ENCODE peak calls at places on chromosomes 16 and 17, in six cellular contexts. M is GM12878, C is HepG2, F is SK-N-SH, H is K562, B is H1. X is an unnamed sample.
A peak's percentile ranks its signal among the peaks of the same experiment; 100 is the strongest.

GRCh38 chr16:89087922-89088321 is 5.7 kb upstream of the ACSF3 start:
- DNase-seq in M (no peak), C (no peak), F (no peak), H (no peak), B (no peak), X (no peak)

GRCh38 chr16:30875881-30876791 is 17.7 kb downstream of the BCL7C start:
- DNase-seq in M (peak; percentile 67), C (no peak), F (peak; percentile 55), H (peak; percentile 70), B (no peak), X (no peak)

GRCh38 chr17:47957591-47958490 is at the start of gene PRR15L:
- DNase-seq in M (no peak), C (no peak), F (no peak), H (no peak), B (no peak), X (no peak)

GRCh38 chr16:88002211-88002610 is 51.0 kb downstream of the BANP start:
- DNase-seq in M (no peak), C (no peak), F (no peak), H (no peak), B (no peak), X (no peak)

GRCh38 chr17:40735016-40735415 is 20.1 kb downstream of the KRT25 start:
- DNase-seq in M (no peak), C (no peak), F (no peak), H (no peak), B (no peak), X (no peak)

GRCh38 chr17:78306913-78307312 is 53.0 kb downstream of the SOCS3 start:
- DNase-seq in M (no peak), C (no peak), F (no peak), H (no peak), B (no peak), X (no peak)

GRCh38 chr16:11386054-11386680 is 40.9 kb downstream of the RMI2 start:
- DNase-seq in M (no peak), C (no peak), F (no peak), H (no peak), B (no peak), X (no peak)

GRCh38 chr16:86714166-86714565 is 135.8 kb downstream of the FOXL1 start:
- DNase-seq in M (no peak), C (no peak), F (no peak), H (no peak), B (no peak), X (no peak)

GRCh38 chr17:27977751-27978688 is 64.5 kb upstream of the NLK start:
- DNase-seq in M (no peak), C (no peak), F (no peak), H (peak; percentile 23), B (no peak), X (no peak)

GRCh38 chr16:31064882-31065461 is 9.1 kb downstream of the ZNF668 start:
- DNase-seq in M (no peak), C (no peak), F (no peak), H (no peak), B (no peak), X (no peak)

GRCh38 chr16:49757744-49758069 is 98.2 kb downstream of the ZNF423 start:
- DNase-seq in M (no peak), C (no peak), F (no peak), H (no peak), B (no peak), X (no peak)

DNA sequence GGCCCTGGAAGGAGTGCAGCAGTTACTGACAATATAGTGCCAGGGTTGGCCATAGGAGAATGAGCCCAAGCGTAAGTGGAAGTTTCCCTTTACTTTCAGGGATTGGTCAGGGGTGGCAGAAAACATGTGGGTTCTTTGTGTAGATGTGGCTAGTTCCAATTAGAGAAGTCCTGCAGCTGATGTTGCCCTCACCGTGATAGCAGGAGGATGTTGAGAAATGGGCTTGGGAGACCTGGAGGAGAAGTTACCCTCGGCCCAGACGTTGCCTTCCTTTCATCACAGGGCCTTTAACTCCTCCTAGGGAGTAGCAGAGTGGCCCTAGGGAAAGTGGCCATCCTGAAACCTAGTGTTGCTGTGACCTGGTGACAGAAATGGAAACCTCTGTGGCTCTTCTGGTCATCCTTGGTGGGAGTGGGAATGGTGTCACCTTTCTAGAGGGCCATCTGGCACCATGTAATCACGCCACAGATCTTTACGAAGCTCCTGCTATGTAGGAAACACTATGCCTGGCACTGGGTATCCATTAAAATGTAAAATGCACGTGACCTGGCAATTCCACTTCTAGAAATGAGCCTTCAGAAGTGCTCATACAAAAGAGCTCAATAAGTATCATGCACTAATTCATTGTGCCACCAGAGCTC is 6.7 kb downstream of the TMEM92 start:
- DNase-seq in M (no peak), C (no peak), F (peak; percentile 55), H (no peak), B (no peak), X (no peak)
- TF ChIP-seq SIN3A in M (no peak), C (no peak), F (no peak), H (no peak), B (no peak), X (no peak)

GRCh38 chr16:64061621-64062020 is 1060.2 kb downstream of the CDH11 start:
- DNase-seq in M (no peak), C (no peak), F (no peak), H (no peak), B (no peak), X (no peak)

GRCh38 chr16:64058685-64059084 is 1063.2 kb downstream of the CDH11 start:
- DNase-seq in M (no peak), C (no peak), F (no peak), H (no peak), B (no peak), X (no peak)
- TF ChIP-seq JUND in M (no peak), C (no peak), F (no peak), H (no peak), B (no peak), X (no peak)

GRCh38 chr17:41811549-41812175 is at the start of gene P3H4:
- DNase-seq in M (no peak), C (peak; percentile 60), F (peak; percentile 94), H (peak; percentile 69), B (no peak), X (peak; percentile 44)
- TF ChIP-seq SIN3A in M (peak; percentile 46), C (no peak), F (no peak), H (no peak), B (peak; percentile 17), X (no peak)

DNA sequence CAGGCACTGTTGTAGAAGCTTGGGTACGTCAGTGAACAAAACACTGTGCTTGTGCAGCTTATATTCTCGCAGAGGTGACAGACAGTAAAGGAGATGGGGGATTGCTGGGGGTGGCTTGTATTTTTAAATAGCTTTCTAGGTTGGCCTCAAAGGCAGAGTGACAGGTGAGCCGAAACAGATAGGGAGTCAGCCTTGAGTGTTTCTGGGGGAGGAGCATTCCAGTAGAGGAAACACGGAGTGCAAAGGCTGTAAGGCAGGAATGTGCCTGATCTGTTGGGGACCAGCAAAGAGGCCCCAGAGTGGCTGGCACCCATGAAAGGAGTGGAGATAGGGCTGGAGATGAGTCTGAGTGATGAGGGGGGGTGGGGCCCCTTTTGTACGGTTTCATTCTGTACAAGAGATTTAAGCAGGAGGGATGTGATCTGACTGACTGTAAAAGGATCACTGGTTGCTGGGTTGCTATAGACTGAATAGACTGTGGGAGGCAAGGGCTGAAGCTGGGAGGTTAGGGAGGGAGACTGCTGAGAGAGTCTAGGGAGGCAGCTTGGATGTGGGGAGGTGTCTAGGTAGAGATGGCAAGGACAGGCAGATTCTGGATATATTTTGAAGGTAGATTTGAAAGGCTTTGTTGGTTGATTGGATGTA is 15.2 kb downstream of the NUP93 start:
- DNase-seq in M (no peak), C (peak; percentile 89), F (no peak), H (peak; percentile 30), B (no peak), X (no peak)
- TF ChIP-seq JUND in M (no peak), C (no peak), F (no peak), H (no peak), B (no peak), X (no peak)

GRCh38 chr17:74567397-74567796 is at the start of gene CD300H:
- DNase-seq in M (no peak), C (no peak), F (no peak), H (no peak), B (no peak), X (no peak)

GRCh38 chr17:74568116-74568873 is 986 bp upstream of the CD300H start:
- DNase-seq in M (no peak), C (no peak), F (no peak), H (no peak), B (no peak), X (no peak)

GRCh38 chr17:74569001-74569391 is 1.7 kb upstream of the CD300H start:
- DNase-seq in M (no peak), C (no peak), F (no peak), H (no peak), B (no peak), X (no peak)

GRCh38 chr17:74571894-74572293 is 4.6 kb upstream of the CD300H start:
- DNase-seq in M (no peak), C (no peak), F (no peak), H (no peak), B (no peak), X (no peak)

GRCh38 chr17:74569392-74570003 is 2.2 kb upstream of the CD300H start:
- DNase-seq in M (no peak), C (no peak), F (no peak), H (no peak), B (no peak), X (peak; percentile 97)
- TF ChIP-seq SIN3A in M (no peak), C (no peak), F (no peak), H (no peak), B (no peak), X (no peak)

DNA sequence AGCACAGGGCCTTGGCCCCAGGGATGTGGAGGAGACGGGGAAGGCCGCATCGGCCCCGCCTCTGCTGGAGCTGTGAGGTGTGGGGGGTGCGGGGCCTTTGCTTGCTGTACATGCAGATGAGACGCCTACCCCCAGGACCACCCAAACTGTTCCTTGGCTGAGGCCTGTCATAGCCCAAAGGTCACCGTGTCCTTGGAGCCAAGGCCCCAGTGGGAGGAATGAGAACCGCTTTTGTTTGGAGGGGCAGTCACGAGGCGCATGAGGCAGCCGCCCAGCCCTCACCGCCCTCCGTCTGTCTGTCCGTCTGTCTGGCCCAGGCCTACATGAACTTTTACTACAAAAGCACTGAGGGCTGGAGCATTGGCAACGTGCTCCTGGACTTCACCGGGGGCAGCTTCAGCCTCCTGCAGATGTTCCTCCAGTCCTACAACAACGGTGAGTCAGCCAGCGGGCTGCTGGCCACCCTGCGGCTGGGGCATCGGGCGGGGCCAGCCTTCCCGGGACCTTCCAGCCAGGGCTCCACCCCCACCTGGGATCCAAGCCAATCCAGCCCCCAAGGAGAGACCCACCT is 8.8 kb downstream of the TAX1BP3 start:
- DNase-seq in M (no peak), C (no peak), F (no peak), H (no peak), B (no peak), X (no peak)
- TF ChIP-seq JUND in M (no peak), C (no peak), F (peak; percentile 43), H (no peak), B (no peak), X (no peak)